ENCODE peak calls at places on chromosomes 4 and X, in nine cellular contexts. One of them, this sample, is unnamed.

GRCh38 chrX:51893931-51894696 is 691 bp downstream of the MAGED1 start:
- DNase-seq in Panc1: no peak
- DNase-seq in uterus: peak
- DNase-seq in effector memory CD4-positive, alpha-beta T cell: no peak
- DNase-seq in cardiac muscle cell: peak
- DNase-seq in tibial nerve: no peak
- DNase-seq in CD4-positive, alpha-beta T cell: no peak
- DNase-seq in GM23248: peak
- DNase-seq in H9: no peak
- DNase-seq in this sample: peak

GRCh38 chr4:45946699-45947098 is 177.2 kb downstream of the GABRG1 start:
- DNase-seq in Panc1: no peak
- DNase-seq in H9: no peak
- DNase-seq in CD4-positive, alpha-beta T cell: no peak
- DNase-seq in effector memory CD4-positive, alpha-beta T cell: no peak
- DNase-seq in GM23248: no peak
- DNase-seq in uterus: no peak
- DNase-seq in cardiac muscle cell: no peak
- DNase-seq in tibial nerve: no peak
- DNase-seq in this sample: no peak

GRCh38 chrX:106874075-106874474 is 29.1 kb downstream of the RIPPLY1 start:
- DNase-seq in uterus: no peak
- DNase-seq in CD4-positive, alpha-beta T cell: no peak
- DNase-seq in cardiac muscle cell: peak
- DNase-seq in effector memory CD4-positive, alpha-beta T cell: no peak
- DNase-seq in tibial nerve: no peak
- DNase-seq in GM23248: peak
- DNase-seq in Panc1: no peak
- DNase-seq in H9: no peak
- DNase-seq in this sample: no peak

GRCh38 chrX:106036716-106037115 is 1.8 kb downstream of the SERPINA7 start:
- DNase-seq in Panc1: no peak
- DNase-seq in uterus: no peak
- DNase-seq in GM23248: no peak
- DNase-seq in tibial nerve: no peak
- DNase-seq in cardiac muscle cell: no peak
- DNase-seq in CD4-positive, alpha-beta T cell: no peak
- DNase-seq in effector memory CD4-positive, alpha-beta T cell: no peak
- DNase-seq in H9: no peak
- DNase-seq in this sample: no peak

GRCh38 chrX:42738552-42738951 is 39.4 kb downstream of the PPP1R2C start:
- DNase-seq in tibial nerve: no peak
- DNase-seq in H9: no peak
- DNase-seq in uterus: no peak
- DNase-seq in Panc1: no peak
- DNase-seq in cardiac muscle cell: no peak
- DNase-seq in CD4-positive, alpha-beta T cell: no peak
- DNase-seq in effector memory CD4-positive, alpha-beta T cell: no peak
- DNase-seq in GM23248: no peak
- DNase-seq in this sample: no peak

GRCh38 chr4:5365071-5366008 is 314.1 kb downstream of the STK32B start:
- DNase-seq in tibial nerve: no peak
- DNase-seq in uterus: no peak
- DNase-seq in GM23248: peak
- DNase-seq in Panc1: peak
- DNase-seq in H9: peak
- DNase-seq in effector memory CD4-positive, alpha-beta T cell: no peak
- DNase-seq in CD4-positive, alpha-beta T cell: no peak
- DNase-seq in cardiac muscle cell: peak
- DNase-seq in this sample: no peak

GRCh38 chr4:89249716-89250361 is 57.8 kb downstream of the GPRIN3 start:
- DNase-seq in H9: no peak
- DNase-seq in Panc1: no peak
- DNase-seq in cardiac muscle cell: no peak
- DNase-seq in CD4-positive, alpha-beta T cell: no peak
- DNase-seq in uterus: no peak
- DNase-seq in GM23248: no peak
- DNase-seq in effector memory CD4-positive, alpha-beta T cell: no peak
- DNase-seq in tibial nerve: no peak
- DNase-seq in this sample: no peak

GRCh38 chrX:17697191-17697590 is 40.1 kb upstream of the SCML1 start:
- DNase-seq in CD4-positive, alpha-beta T cell: no peak
- DNase-seq in uterus: no peak
- DNase-seq in effector memory CD4-positive, alpha-beta T cell: no peak
- DNase-seq in GM23248: peak
- DNase-seq in H9: no peak
- DNase-seq in Panc1: no peak
- DNase-seq in tibial nerve: no peak
- DNase-seq in cardiac muscle cell: peak
- DNase-seq in this sample: no peak

GRCh38 chrX:15465347-15465746 is 27.8 kb downstream of the PIR start:
- DNase-seq in H9: no peak
- DNase-seq in GM23248: peak
- DNase-seq in tibial nerve: peak
- DNase-seq in cardiac muscle cell: peak
- DNase-seq in effector memory CD4-positive, alpha-beta T cell: no peak
- DNase-seq in Panc1: no peak
- DNase-seq in uterus: peak
- DNase-seq in CD4-positive, alpha-beta T cell: no peak
- DNase-seq in this sample: no peak

GRCh38 chrX:136055651-136056221 is 70.5 kb downstream of the SLC9A6 start:
- DNase-seq in Panc1: no peak
- DNase-seq in effector memory CD4-positive, alpha-beta T cell: no peak
- DNase-seq in CD4-positive, alpha-beta T cell: no peak
- DNase-seq in tibial nerve: no peak
- DNase-seq in H9: no peak
- DNase-seq in cardiac muscle cell: peak
- DNase-seq in GM23248: peak
- DNase-seq in uterus: peak
- DNase-seq in this sample: no peak

GRCh38 chrX:125953769-125954168 is 212.3 kb downstream of the DCAF12L2 start:
- DNase-seq in uterus: no peak
- DNase-seq in effector memory CD4-positive, alpha-beta T cell: no peak
- DNase-seq in Panc1: no peak
- DNase-seq in H9: no peak
- DNase-seq in CD4-positive, alpha-beta T cell: no peak
- DNase-seq in tibial nerve: no peak
- DNase-seq in GM23248: no peak
- DNase-seq in cardiac muscle cell: no peak
- DNase-seq in this sample: no peak

GRCh38 chr4:168553714-168554370 is 57.0 kb downstream of the PALLD start:
- DNase-seq in Panc1: no peak
- DNase-seq in CD4-positive, alpha-beta T cell: no peak
- DNase-seq in uterus: no peak
- DNase-seq in cardiac muscle cell: no peak
- DNase-seq in GM23248: no peak
- DNase-seq in H9: no peak
- DNase-seq in tibial nerve: no peak
- DNase-seq in effector memory CD4-positive, alpha-beta T cell: no peak
- DNase-seq in this sample: no peak

GRCh38 chrX:413322-414201 is 26.9 kb upstream of the PPP2R3B start:
- DNase-seq in effector memory CD4-positive, alpha-beta T cell: no peak
- DNase-seq in Panc1: no peak
- DNase-seq in uterus: no peak
- DNase-seq in H9: peak
- DNase-seq in GM23248: no peak
- DNase-seq in tibial nerve: no peak
- DNase-seq in cardiac muscle cell: peak
- DNase-seq in CD4-positive, alpha-beta T cell: no peak
- DNase-seq in this sample: no peak

GRCh38 chr4:138243369-138243768 is 1.2 kb upstream of the SLC7A11 start:
- DNase-seq in cardiac muscle cell: no peak
- DNase-seq in uterus: no peak
- DNase-seq in Panc1: no peak
- DNase-seq in H9: no peak
- DNase-seq in tibial nerve: no peak
- DNase-seq in CD4-positive, alpha-beta T cell: no peak
- DNase-seq in GM23248: no peak
- DNase-seq in effector memory CD4-positive, alpha-beta T cell: no peak
- DNase-seq in this sample: no peak

GRCh38 chr4:57080781-57081650 is 29.2 kb downstream of the IGFBP7 start:
- DNase-seq in CD4-positive, alpha-beta T cell: no peak
- DNase-seq in uterus: no peak
- DNase-seq in effector memory CD4-positive, alpha-beta T cell: no peak
- DNase-seq in cardiac muscle cell: peak
- DNase-seq in GM23248: peak
- DNase-seq in tibial nerve: no peak
- DNase-seq in Panc1: peak
- DNase-seq in H9: no peak
- DNase-seq in this sample: no peak

GRCh38 chr4:154545689-154546088 is 4.5 kb downstream of the PLRG1 start:
- DNase-seq in uterus: no peak
- DNase-seq in tibial nerve: no peak
- DNase-seq in Panc1: no peak
- DNase-seq in effector memory CD4-positive, alpha-beta T cell: no peak
- DNase-seq in GM23248: no peak
- DNase-seq in CD4-positive, alpha-beta T cell: no peak
- DNase-seq in cardiac muscle cell: no peak
- DNase-seq in H9: no peak
- DNase-seq in this sample: no peak
- H3K27ac ChIP-seq in uterus: no peak
- H3K27ac ChIP-seq in tibial nerve: no peak
- H3K27ac ChIP-seq in Panc1: no peak
- H3K27ac ChIP-seq in effector memory CD4-positive, alpha-beta T cell: no peak
- H3K27ac ChIP-seq in GM23248: no peak
- H3K27ac ChIP-seq in CD4-positive, alpha-beta T cell: no peak
- H3K27ac ChIP-seq in cardiac muscle cell: no peak
- H3K27ac ChIP-seq in H9: no peak
- H3K27ac ChIP-seq in this sample: no peak

GRCh38 chr4:15794905-15795304 is 16.8 kb downstream of the CD38 start:
- DNase-seq in effector memory CD4-positive, alpha-beta T cell: no peak
- DNase-seq in GM23248: peak
- DNase-seq in uterus: no peak
- DNase-seq in cardiac muscle cell: peak
- DNase-seq in Panc1: no peak
- DNase-seq in tibial nerve: no peak
- DNase-seq in CD4-positive, alpha-beta T cell: no peak
- DNase-seq in H9: no peak
- DNase-seq in this sample: no peak

GRCh38 chr4:15793506-15794363 is 15.6 kb downstream of the CD38 start:
- DNase-seq in CD4-positive, alpha-beta T cell: no peak
- DNase-seq in uterus: no peak
- DNase-seq in H9: no peak
- DNase-seq in GM23248: no peak
- DNase-seq in tibial nerve: no peak
- DNase-seq in effector memory CD4-positive, alpha-beta T cell: no peak
- DNase-seq in Panc1: no peak
- DNase-seq in cardiac muscle cell: peak
- DNase-seq in this sample: no peak

GRCh38 chr4:15794432-15794831 is 16.3 kb downstream of the CD38 start:
- DNase-seq in cardiac muscle cell: peak
- DNase-seq in H9: no peak
- DNase-seq in uterus: no peak
- DNase-seq in GM23248: no peak
- DNase-seq in CD4-positive, alpha-beta T cell: no peak
- DNase-seq in tibial nerve: no peak
- DNase-seq in Panc1: no peak
- DNase-seq in effector memory CD4-positive, alpha-beta T cell: no peak
- DNase-seq in this sample: no peak

GRCh38 chr4:15797320-15797719 is 19.2 kb downstream of the CD38 start:
- DNase-seq in GM23248: no peak
- DNase-seq in Panc1: no peak
- DNase-seq in uterus: no peak
- DNase-seq in CD4-positive, alpha-beta T cell: no peak
- DNase-seq in effector memory CD4-positive, alpha-beta T cell: no peak
- DNase-seq in H9: no peak
- DNase-seq in tibial nerve: no peak
- DNase-seq in cardiac muscle cell: no peak
- DNase-seq in this sample: no peak

DNA sequence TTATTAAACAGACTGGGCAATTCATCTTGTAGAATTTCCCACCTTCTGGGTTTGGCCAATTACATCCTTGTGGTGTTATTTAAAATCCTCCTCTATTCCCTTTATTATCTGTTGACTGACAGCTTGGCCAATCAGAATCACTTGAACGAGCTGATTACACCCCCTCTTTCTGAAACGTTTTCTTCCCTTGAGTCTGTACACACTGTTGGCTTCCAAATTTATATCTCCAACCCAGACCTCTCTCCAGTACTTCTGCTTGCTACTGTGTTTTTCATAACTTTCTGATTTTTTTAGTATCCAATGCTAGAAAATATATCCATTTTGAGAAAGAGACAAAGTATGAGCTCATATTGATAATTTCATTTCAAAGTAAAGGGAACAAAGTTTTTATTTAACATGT is 14.8 kb downstream of the CD38 start:
- DNase-seq in tibial nerve: no peak
- DNase-seq in CD4-positive, alpha-beta T cell: no peak
- DNase-seq in H9: no peak
- DNase-seq in uterus: no peak
- DNase-seq in cardiac muscle cell: no peak
- DNase-seq in effector memory CD4-positive, alpha-beta T cell: no peak
- DNase-seq in GM23248: no peak
- DNase-seq in Panc1: no peak
- DNase-seq in this sample: no peak
- H3K27ac ChIP-seq in tibial nerve: no peak
- H3K27ac ChIP-seq in CD4-positive, alpha-beta T cell: no peak
- H3K27ac ChIP-seq in H9: no peak
- H3K27ac ChIP-seq in uterus: no peak
- H3K27ac ChIP-seq in cardiac muscle cell: no peak
- H3K27ac ChIP-seq in effector memory CD4-positive, alpha-beta T cell: no peak
- H3K27ac ChIP-seq in GM23248: no peak
- H3K27ac ChIP-seq in Panc1: no peak
- H3K27ac ChIP-seq in this sample: no peak

GRCh38 chr4:83112239-83112638 is 2.3 kb downstream of the PLAC8 start:
- DNase-seq in CD4-positive, alpha-beta T cell: no peak
- DNase-seq in H9: no peak
- DNase-seq in uterus: no peak
- DNase-seq in tibial nerve: no peak
- DNase-seq in effector memory CD4-positive, alpha-beta T cell: no peak
- DNase-seq in Panc1: no peak
- DNase-seq in cardiac muscle cell: no peak
- DNase-seq in GM23248: no peak
- DNase-seq in this sample: no peak
- H3K27ac ChIP-seq in CD4-positive, alpha-beta T cell: peak
- H3K27ac ChIP-seq in H9: no peak
- H3K27ac ChIP-seq in uterus: no peak
- H3K27ac ChIP-seq in tibial nerve: no peak
- H3K27ac ChIP-seq in effector memory CD4-positive, alpha-beta T cell: peak
- H3K27ac ChIP-seq in Panc1: peak
- H3K27ac ChIP-seq in cardiac muscle cell: no peak
- H3K27ac ChIP-seq in GM23248: no peak
- H3K27ac ChIP-seq in this sample: no peak

GRCh38 chr4:30790998-30791397 is 70.8 kb downstream of the PCDH7 start:
- DNase-seq in uterus: no peak
- DNase-seq in GM23248: no peak
- DNase-seq in cardiac muscle cell: no peak
- DNase-seq in CD4-positive, alpha-beta T cell: no peak
- DNase-seq in tibial nerve: no peak
- DNase-seq in effector memory CD4-positive, alpha-beta T cell: no peak
- DNase-seq in H9: no peak
- DNase-seq in Panc1: no peak
- DNase-seq in this sample: no peak

GRCh38 chr4:30790123-30790522 is 70.0 kb downstream of the PCDH7 start:
- DNase-seq in GM23248: no peak
- DNase-seq in uterus: no peak
- DNase-seq in CD4-positive, alpha-beta T cell: no peak
- DNase-seq in effector memory CD4-positive, alpha-beta T cell: no peak
- DNase-seq in Panc1: no peak
- DNase-seq in H9: no peak
- DNase-seq in tibial nerve: no peak
- DNase-seq in cardiac muscle cell: no peak
- DNase-seq in this sample: no peak

GRCh38 chr4:30792616-30793015 is 72.4 kb downstream of the PCDH7 start:
- DNase-seq in CD4-positive, alpha-beta T cell: no peak
- DNase-seq in tibial nerve: no peak
- DNase-seq in Panc1: no peak
- DNase-seq in cardiac muscle cell: no peak
- DNase-seq in H9: no peak
- DNase-seq in uterus: no peak
- DNase-seq in effector memory CD4-positive, alpha-beta T cell: no peak
- DNase-seq in GM23248: no peak
- DNase-seq in this sample: no peak

GRCh38 chr4:30789219-30789671 is 69.1 kb downstream of the PCDH7 start:
- DNase-seq in CD4-positive, alpha-beta T cell: no peak
- DNase-seq in uterus: no peak
- DNase-seq in effector memory CD4-positive, alpha-beta T cell: no peak
- DNase-seq in Panc1: no peak
- DNase-seq in cardiac muscle cell: no peak
- DNase-seq in tibial nerve: no peak
- DNase-seq in H9: no peak
- DNase-seq in GM23248: no peak
- DNase-seq in this sample: no peak
- H3K27ac ChIP-seq in CD4-positive, alpha-beta T cell: no peak
- H3K27ac ChIP-seq in uterus: peak
- H3K27ac ChIP-seq in effector memory CD4-positive, alpha-beta T cell: no peak
- H3K27ac ChIP-seq in Panc1: peak
- H3K27ac ChIP-seq in cardiac muscle cell: no peak
- H3K27ac ChIP-seq in tibial nerve: no peak
- H3K27ac ChIP-seq in H9: no peak
- H3K27ac ChIP-seq in GM23248: no peak
- H3K27ac ChIP-seq in this sample: no peak